ENCODE peak calls at places on chromosomes 3 and 15, in six cellular contexts. One of them, this sample, is unnamed. For H3K9me3, the result is how much of the 10 kb centered on the place peaks cover.

GRCh38 chr3:39592729-39593128 is 125.2 kb downstream of the MOBP start:
- DNase-seq in prostate gland: no peak
- DNase-seq in IMR-90: no peak
- DNase-seq in endothelial cell of umbilical vein: peak
- DNase-seq in A549: no peak
- DNase-seq in tibial nerve: no peak
- DNase-seq in this sample: no peak

GRCh38 chr3:47370887-47371697 is 9.7 kb upstream of the PTPN23 start:
- DNase-seq in prostate gland: no peak
- DNase-seq in tibial nerve: no peak
- DNase-seq in IMR-90: no peak
- DNase-seq in A549: peak
- DNase-seq in endothelial cell of umbilical vein: no peak
- DNase-seq in this sample: no peak

GRCh38 chr3:190384241-190384863 is 3.6 kb upstream of the CLDN16 start:
- DNase-seq in endothelial cell of umbilical vein: peak
- DNase-seq in IMR-90: peak
- DNase-seq in tibial nerve: no peak
- DNase-seq in A549: peak
- DNase-seq in prostate gland: peak
- DNase-seq in this sample: peak

GRCh38 chr3:6861331-6861988 is 545 bp downstream of the GRM7 start:
- DNase-seq in IMR-90: no peak
- DNase-seq in A549: no peak
- DNase-seq in endothelial cell of umbilical vein: no peak
- DNase-seq in tibial nerve: no peak
- DNase-seq in prostate gland: no peak
- DNase-seq in this sample: no peak

GRCh38 chr3:190492129-190492528 is 21.8 kb upstream of the IL1RAP start:
- DNase-seq in prostate gland: no peak
- DNase-seq in tibial nerve: no peak
- DNase-seq in IMR-90: no peak
- DNase-seq in A549: no peak
- DNase-seq in endothelial cell of umbilical vein: no peak
- DNase-seq in this sample: no peak

GRCh38 chr3:17894434-17895060 is 152.1 kb upstream of the TBC1D5 start:
- DNase-seq in IMR-90: peak
- DNase-seq in prostate gland: peak
- DNase-seq in tibial nerve: no peak
- DNase-seq in A549: no peak
- DNase-seq in endothelial cell of umbilical vein: no peak
- DNase-seq in this sample: no peak

GRCh38 chr15:61685971-61686370 is 374.3 kb downstream of the VPS13C start:
- DNase-seq in IMR-90: no peak
- DNase-seq in endothelial cell of umbilical vein: no peak
- DNase-seq in A549: no peak
- DNase-seq in prostate gland: no peak
- DNase-seq in tibial nerve: no peak
- DNase-seq in this sample: no peak

GRCh38 chr3:37897763-37898162 is 36.1 kb downstream of the CTDSPL start:
- DNase-seq in prostate gland: no peak
- DNase-seq in tibial nerve: no peak
- DNase-seq in endothelial cell of umbilical vein: no peak
- DNase-seq in IMR-90: no peak
- DNase-seq in A549: no peak
- DNase-seq in this sample: no peak

GRCh38 chr3:151468284-151468917 is 7.5 kb upstream of the IGSF10 start:
- DNase-seq in A549: peak
- DNase-seq in prostate gland: peak
- DNase-seq in IMR-90: peak
- DNase-seq in tibial nerve: no peak
- DNase-seq in endothelial cell of umbilical vein: peak
- DNase-seq in this sample: peak

GRCh38 chr3:125002414-125002811 is 53.4 kb downstream of the HEG1 start:
- DNase-seq in A549: no peak
- DNase-seq in endothelial cell of umbilical vein: no peak
- DNase-seq in tibial nerve: no peak
- DNase-seq in IMR-90: no peak
- DNase-seq in prostate gland: no peak
- DNase-seq in this sample: no peak

GRCh38 chr3:105923151-105923550 is 54.3 kb upstream of the CBLB start:
- DNase-seq in prostate gland: no peak
- DNase-seq in tibial nerve: no peak
- DNase-seq in A549: no peak
- DNase-seq in endothelial cell of umbilical vein: no peak
- DNase-seq in IMR-90: no peak
- DNase-seq in this sample: no peak

GRCh38 chr15:49415638-49416037 is 7.4 kb upstream of the FGF7 start:
- DNase-seq in IMR-90: peak
- DNase-seq in tibial nerve: no peak
- DNase-seq in endothelial cell of umbilical vein: peak
- DNase-seq in prostate gland: no peak
- DNase-seq in A549: no peak
- DNase-seq in this sample: no peak

GRCh38 chr3:34419801-34420200 is 621.4 kb downstream of the PDCD6IP start:
- DNase-seq in endothelial cell of umbilical vein: peak
- DNase-seq in IMR-90: no peak
- DNase-seq in tibial nerve: no peak
- DNase-seq in A549: no peak
- DNase-seq in prostate gland: no peak
- DNase-seq in this sample: no peak

GRCh38 chr3:51622868-51623267 is 48.2 kb upstream of the TEX264 start:
- DNase-seq in prostate gland: no peak
- DNase-seq in endothelial cell of umbilical vein: no peak
- DNase-seq in A549: no peak
- DNase-seq in IMR-90: peak
- DNase-seq in tibial nerve: no peak
- DNase-seq in this sample: peak

GRCh38 chr3:61645148-61645547 is 83.8 kb downstream of the PTPRG start:
- DNase-seq in IMR-90: no peak
- DNase-seq in A549: peak
- DNase-seq in tibial nerve: no peak
- DNase-seq in prostate gland: no peak
- DNase-seq in endothelial cell of umbilical vein: no peak
- DNase-seq in this sample: no peak

GRCh38 chr15:53457479-53457878 is 302.0 kb downstream of the WDR72 start:
- DNase-seq in IMR-90: no peak
- DNase-seq in endothelial cell of umbilical vein: no peak
- DNase-seq in A549: no peak
- DNase-seq in tibial nerve: no peak
- DNase-seq in prostate gland: no peak
- DNase-seq in this sample: no peak

GRCh38 chr3:71247221-71247947 is 336.1 kb downstream of the FOXP1 start:
- DNase-seq in A549: peak
- DNase-seq in prostate gland: no peak
- DNase-seq in IMR-90: peak
- DNase-seq in endothelial cell of umbilical vein: no peak
- DNase-seq in tibial nerve: no peak
- DNase-seq in this sample: peak

GRCh38 chr3:64687781-64688515 is at the start of gene ADAMTS9:
- DNase-seq in endothelial cell of umbilical vein: peak
- DNase-seq in IMR-90: peak
- DNase-seq in prostate gland: peak
- DNase-seq in tibial nerve: peak
- DNase-seq in A549: peak
- DNase-seq in this sample: peak

GRCh38 chr3:39100500-39100886 is 6.9 kb downstream of the GORASP1 start:
- DNase-seq in A549: no peak
- DNase-seq in IMR-90: no peak
- DNase-seq in tibial nerve: no peak
- DNase-seq in prostate gland: no peak
- DNase-seq in endothelial cell of umbilical vein: no peak
- DNase-seq in this sample: no peak

GRCh38 chr3:30747771-30748281 is 141.4 kb downstream of the TGFBR2 start:
- DNase-seq in tibial nerve: no peak
- DNase-seq in endothelial cell of umbilical vein: peak
- DNase-seq in IMR-90: peak
- DNase-seq in prostate gland: no peak
- DNase-seq in A549: peak
- DNase-seq in this sample: no peak

GRCh38 chr15:84748274-84749110 is at the start of gene ZNF592:
- DNase-seq in A549: peak
- DNase-seq in endothelial cell of umbilical vein: peak
- DNase-seq in prostate gland: peak
- DNase-seq in tibial nerve: peak
- DNase-seq in IMR-90: peak
- DNase-seq in this sample: peak

GRCh38 chr3:141876891-141877561 is 583 bp downstream of the ATP1B3 start:
- DNase-seq in endothelial cell of umbilical vein: peak
- DNase-seq in tibial nerve: no peak
- DNase-seq in A549: no peak
- DNase-seq in prostate gland: peak
- DNase-seq in IMR-90: peak
- DNase-seq in this sample: peak

DNA sequence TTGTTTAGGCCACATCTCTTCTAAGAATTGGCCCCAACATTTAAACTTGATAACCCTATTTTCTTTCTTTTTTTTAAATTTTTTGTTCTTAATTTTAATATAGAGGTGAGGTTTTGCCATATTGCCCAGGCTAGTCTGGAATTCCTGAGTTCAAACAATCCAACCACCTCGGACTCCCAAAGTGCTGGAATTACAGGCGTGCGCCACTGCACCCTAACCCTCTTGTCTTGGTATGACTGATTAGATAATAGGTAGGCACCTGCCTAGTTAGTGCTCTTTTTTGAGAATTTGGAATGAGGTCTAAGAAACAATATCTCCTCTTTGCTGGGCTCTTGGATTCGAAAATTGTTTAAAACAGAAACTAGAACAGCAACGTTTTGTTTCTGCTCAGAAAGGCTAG is 116.4 kb upstream of the GOLGA6L6 start:
- DNase-seq in A549: no peak
- DNase-seq in IMR-90: no peak
- DNase-seq in prostate gland: no peak
- DNase-seq in endothelial cell of umbilical vein: no peak
- DNase-seq in tibial nerve: no peak
- DNase-seq in this sample: no peak
- H3K9me3 ChIP-seq in A549: under half
- H3K9me3 ChIP-seq in IMR-90: under half
- H3K9me3 ChIP-seq in prostate gland: under half
- H3K9me3 ChIP-seq in endothelial cell of umbilical vein: under half
- H3K9me3 ChIP-seq in tibial nerve: under half
- H3K9me3 ChIP-seq in this sample: under half

GRCh38 chr3:12603969-12604368 is 47.1 kb downstream of the MKRN2 start:
- DNase-seq in prostate gland: no peak
- DNase-seq in tibial nerve: no peak
- DNase-seq in IMR-90: no peak
- DNase-seq in A549: no peak
- DNase-seq in endothelial cell of umbilical vein: no peak
- DNase-seq in this sample: no peak

GRCh38 chr3:12598890-12599289 is 42.0 kb downstream of the MKRN2 start:
- DNase-seq in tibial nerve: no peak
- DNase-seq in prostate gland: no peak
- DNase-seq in IMR-90: no peak
- DNase-seq in endothelial cell of umbilical vein: no peak
- DNase-seq in A549: no peak
- DNase-seq in this sample: no peak

GRCh38 chr3:12601072-12601471 is 44.2 kb downstream of the MKRN2 start:
- DNase-seq in prostate gland: no peak
- DNase-seq in endothelial cell of umbilical vein: no peak
- DNase-seq in A549: peak
- DNase-seq in tibial nerve: no peak
- DNase-seq in IMR-90: no peak
- DNase-seq in this sample: no peak
- TF ChIP-seq CTCF in prostate gland: no peak
- TF ChIP-seq CTCF in endothelial cell of umbilical vein: no peak
- TF ChIP-seq CTCF in A549: no peak
- TF ChIP-seq CTCF in tibial nerve: no peak
- TF ChIP-seq CTCF in IMR-90: peak
- TF ChIP-seq CTCF in this sample: no peak

DNA sequence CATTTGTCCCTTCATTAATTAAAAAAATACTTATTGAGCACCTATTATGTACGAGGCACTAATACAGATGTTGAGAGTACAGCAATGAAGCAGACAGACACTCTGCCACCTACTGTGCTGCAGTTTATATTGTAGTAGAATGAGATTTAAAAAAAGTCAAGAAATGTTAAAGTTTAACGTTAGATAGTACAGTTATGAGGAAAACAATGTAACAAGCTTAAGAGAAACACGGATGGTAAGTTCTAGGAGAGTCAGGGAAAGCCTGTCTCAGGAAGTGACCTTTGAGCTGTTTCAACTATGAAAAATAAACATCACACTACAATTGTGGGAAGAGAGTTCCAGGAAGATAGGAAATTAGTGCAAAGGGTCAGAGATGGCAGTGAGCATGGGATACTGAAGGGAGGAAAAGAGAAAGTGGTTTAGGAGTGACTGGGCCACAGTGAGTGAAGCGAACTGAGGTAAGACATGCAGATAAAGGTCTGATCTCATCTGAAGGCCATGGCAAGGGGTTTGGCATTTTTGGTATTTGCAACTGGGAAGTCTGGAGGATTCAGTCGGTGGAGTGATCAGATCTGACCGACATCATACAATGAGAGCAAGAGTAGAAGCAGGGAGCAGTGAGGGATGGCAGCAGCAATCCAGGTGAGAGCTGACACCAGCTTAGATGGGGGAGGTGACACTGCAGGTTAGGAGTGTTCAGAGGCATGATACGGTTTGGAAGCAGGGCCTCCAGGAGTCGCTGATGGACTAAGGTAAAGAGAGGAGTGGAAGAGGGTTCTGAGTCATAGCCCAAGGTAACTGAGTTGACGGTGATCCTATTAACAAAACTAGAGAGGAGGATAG is 28.5 kb downstream of the PLSCR4 start:
- DNase-seq in IMR-90: peak
- DNase-seq in A549: peak
- DNase-seq in tibial nerve: no peak
- DNase-seq in endothelial cell of umbilical vein: peak
- DNase-seq in prostate gland: no peak
- DNase-seq in this sample: no peak
- TF ChIP-seq POLR2A in IMR-90: no peak
- TF ChIP-seq POLR2A in A549: no peak
- TF ChIP-seq POLR2A in tibial nerve: no peak
- TF ChIP-seq POLR2A in endothelial cell of umbilical vein: no peak
- TF ChIP-seq POLR2A in prostate gland: no peak
- TF ChIP-seq POLR2A in this sample: no peak

DNA sequence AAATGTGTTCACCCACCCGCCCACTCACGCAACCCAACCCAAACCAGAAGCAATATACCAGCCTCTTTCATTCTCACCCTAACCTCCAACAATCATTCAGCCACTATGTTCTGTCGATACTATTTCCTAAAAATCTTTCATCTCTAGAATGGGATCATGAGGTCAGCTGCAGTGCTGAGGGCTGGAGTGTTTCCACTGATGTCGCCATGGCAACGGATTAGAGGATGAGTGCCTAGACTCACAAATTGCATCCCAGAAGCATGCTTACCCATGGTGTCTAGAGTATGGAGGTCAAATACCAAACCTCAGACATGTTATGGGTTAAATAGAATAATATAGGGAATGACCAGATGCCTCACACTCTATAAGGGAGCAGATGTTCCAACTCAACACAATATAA is 138.5 kb downstream of the GABRB3 start:
- DNase-seq in IMR-90: no peak
- DNase-seq in A549: no peak
- DNase-seq in tibial nerve: no peak
- DNase-seq in prostate gland: no peak
- DNase-seq in endothelial cell of umbilical vein: no peak
- DNase-seq in this sample: no peak
- H3K9me3 ChIP-seq in IMR-90: under half
- H3K9me3 ChIP-seq in A549: under half
- H3K9me3 ChIP-seq in tibial nerve: under half
- H3K9me3 ChIP-seq in prostate gland: under half
- H3K9me3 ChIP-seq in endothelial cell of umbilical vein: under half
- H3K9me3 ChIP-seq in this sample: under half

This sample was measured in testis.